ENCODE peak calls at places on chromosome 19, in nine cellular contexts. I is endodermal cell, S is fibroblast of lung, W is IMR-90, V is HepG2, X is Karpas-422, H is PC-3, T is SK-N-MC, K is K562. F is an unnamed sample.

GRCh38 chr19:7224205-7224833 is 69.9 kb downstream of the INSR start:
- DNase-seq in X (no peak), T (no peak), I (no peak), V (peak), S (peak), H (peak), W (peak), K (no peak), F (no peak)

GRCh38 chr19:7191946-7192691 is 102.1 kb downstream of the INSR start:
- DNase-seq in K (no peak), X (no peak), W (no peak), S (no peak), V (no peak), H (no peak), I (no peak), T (no peak), F (no peak)

GRCh38 chr19:56076413-56076998 is 44.6 kb downstream of the ZNF787 start:
- DNase-seq in W (peak), S (peak), I (peak), T (no peak), H (peak), K (peak), X (peak), V (peak), F (peak)

GRCh38 chr19:50417138-50417849 is 1.4 kb upstream of the SPIB start:
- DNase-seq in X (peak), I (no peak), T (no peak), S (no peak), K (no peak), V (no peak), W (no peak), H (peak), F (no peak)

GRCh38 chr19:7004313-7004931 is 16.8 kb downstream of the MBD3L2B start:
- DNase-seq in V (peak), X (peak), T (no peak), K (peak), S (peak), W (peak), H (peak), I (peak), F (peak)

GRCh38 chr19:53908106-53908932 is 759 bp upstream of the CACNG7 start:
- DNase-seq in H (peak), I (peak), V (no peak), W (peak), K (peak), T (no peak), S (peak), X (peak), F (peak)

GRCh38 chr19:28881616-28882015 is 331.3 kb downstream of the UQCRFS1 start:
- DNase-seq in K (no peak), T (no peak), S (no peak), W (no peak), H (no peak), X (peak), I (peak), V (no peak), F (no peak)

GRCh38 chr19:5128932-5129389 is 160.0 kb downstream of the KDM4B start:
- DNase-seq in T (no peak), H (no peak), V (no peak), S (peak), K (no peak), X (peak), I (peak), W (no peak), F (no peak)

DNA sequence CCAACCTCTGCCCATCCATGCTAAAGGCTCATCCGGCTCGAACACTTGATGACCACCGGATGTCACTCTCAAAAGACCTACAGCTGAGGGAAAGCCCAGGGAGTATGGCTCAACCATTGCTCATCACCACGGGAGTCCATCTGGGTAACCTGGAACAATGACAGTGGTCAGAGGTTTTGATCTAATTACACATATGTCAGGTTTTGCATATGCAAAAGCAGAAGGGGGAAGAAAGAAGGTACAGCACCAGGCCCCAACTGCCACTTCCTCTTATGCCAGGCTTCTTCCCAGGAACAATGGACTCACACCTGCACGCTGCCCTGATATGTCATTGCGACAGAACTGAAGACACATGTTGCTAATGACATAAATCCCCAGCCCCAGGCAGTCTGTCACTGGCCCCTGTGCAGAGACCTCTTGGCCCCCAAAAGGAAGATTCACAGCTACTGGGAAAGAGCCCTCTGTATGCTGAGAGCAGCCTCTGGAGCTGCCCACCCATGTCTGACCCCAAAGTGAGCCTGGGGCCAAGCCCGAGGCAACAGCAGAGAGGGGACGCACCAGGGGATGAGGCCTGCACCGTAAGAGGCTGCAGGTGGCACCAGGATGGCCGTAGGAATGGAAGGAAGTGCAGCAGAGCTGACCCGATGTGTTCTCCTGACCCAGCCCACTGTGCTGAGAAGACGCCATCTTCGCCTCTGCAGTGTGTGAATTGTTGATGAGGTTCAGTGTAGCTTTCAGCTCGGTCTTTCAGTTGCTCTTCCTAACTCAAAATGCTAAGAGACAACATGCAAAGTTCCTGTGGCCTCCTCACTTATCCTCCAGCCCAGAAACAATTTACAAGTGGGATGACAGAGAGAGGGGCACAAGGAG is 26.3 kb downstream of the EPS15L1 start:
- DNase-seq in W (peak), K (no peak), I (no peak), V (peak), T (no peak), X (peak), S (peak), H (peak), F (no peak)
- H3K4me3 ChIP-seq in W (no peak), K (no peak), I (no peak), V (no peak), T (no peak), X (peak), S (no peak), H (no peak), F (no peak)

DNA sequence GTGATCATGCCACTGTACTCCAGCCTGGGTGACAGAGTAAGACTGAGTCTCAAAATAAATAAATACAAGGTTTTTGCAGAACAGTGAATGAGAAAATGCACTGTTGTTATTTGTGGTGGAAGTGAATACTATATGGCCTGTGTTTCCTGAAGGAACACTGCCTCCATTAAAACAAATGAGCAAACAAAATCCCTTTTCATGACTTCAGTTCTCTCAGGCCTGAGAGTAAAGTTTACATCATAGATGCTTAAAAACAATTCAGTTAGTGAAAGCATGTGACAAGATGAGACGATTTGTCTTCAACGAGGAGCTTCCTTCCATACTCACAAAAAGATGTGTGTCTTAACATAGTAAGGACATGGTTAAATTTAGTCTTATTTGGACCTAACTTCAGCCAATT is 14.4 kb downstream of the SPINT2 start:
- DNase-seq in I (no peak), T (no peak), V (no peak), X (no peak), K (no peak), W (no peak), S (no peak), H (no peak), F (no peak)
- H3K9ac ChIP-seq in I (no peak), T (no peak), V (no peak), X (no peak), K (no peak), W (no peak), S (no peak), H (no peak), F (peak)

DNA sequence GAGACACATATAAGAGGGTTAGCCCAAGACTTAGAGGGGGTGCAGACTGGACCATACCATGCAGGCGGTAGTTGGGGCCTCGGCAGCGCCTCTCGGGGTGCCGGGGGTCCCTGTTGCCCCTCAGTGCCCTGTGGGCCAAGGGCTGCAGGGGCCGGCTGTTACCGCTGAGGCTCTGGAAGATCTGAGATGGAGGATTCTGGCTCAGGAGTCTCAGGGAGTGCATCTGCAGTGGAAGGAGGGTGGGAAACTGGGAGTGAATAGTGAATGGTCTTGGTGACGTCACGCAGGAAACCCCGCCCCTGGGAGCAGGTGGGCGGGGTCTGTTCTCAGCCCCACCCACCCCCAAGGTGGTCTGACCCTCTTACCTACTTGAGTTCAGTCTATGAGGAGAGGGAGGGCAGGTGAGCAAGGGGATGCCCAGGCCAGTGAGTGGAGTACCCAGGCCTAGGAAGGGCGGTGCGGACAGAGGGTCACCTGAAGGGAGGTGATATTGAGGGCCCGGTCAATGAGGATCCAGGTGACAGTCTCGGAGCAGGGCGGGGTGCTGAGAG is 1.7 kb upstream of the DBP start:
- DNase-seq in K (peak), X (no peak), I (peak), W (no peak), H (no peak), V (no peak), S (no peak), T (no peak), F (no peak)
- H3K4me3 ChIP-seq in K (peak), X (peak), I (no peak), W (no peak), H (no peak), V (no peak), S (no peak), T (no peak), F (peak)

GRCh38 chr19:17580470-17581000 is 25.1 kb downstream of the COLGALT1 start:
- DNase-seq in S (no peak), K (no peak), H (no peak), V (no peak), T (no peak), W (no peak), I (no peak), X (no peak), F (no peak)

GRCh38 chr19:17577698-17578097 is 22.2 kb downstream of the COLGALT1 start:
- DNase-seq in I (no peak), W (no peak), K (no peak), V (no peak), X (no peak), S (no peak), H (no peak), T (no peak), F (no peak)

GRCh38 chr19:17579523-17580244 is 24.2 kb downstream of the COLGALT1 start:
- DNase-seq in V (no peak), T (no peak), H (peak), X (peak), W (peak), S (peak), I (peak), K (peak), F (peak)

GRCh38 chr19:17575871-17576757 is 20.7 kb downstream of the COLGALT1 start:
- DNase-seq in V (no peak), T (no peak), S (no peak), H (no peak), I (no peak), K (peak), X (peak), W (no peak), F (no peak)

DNA sequence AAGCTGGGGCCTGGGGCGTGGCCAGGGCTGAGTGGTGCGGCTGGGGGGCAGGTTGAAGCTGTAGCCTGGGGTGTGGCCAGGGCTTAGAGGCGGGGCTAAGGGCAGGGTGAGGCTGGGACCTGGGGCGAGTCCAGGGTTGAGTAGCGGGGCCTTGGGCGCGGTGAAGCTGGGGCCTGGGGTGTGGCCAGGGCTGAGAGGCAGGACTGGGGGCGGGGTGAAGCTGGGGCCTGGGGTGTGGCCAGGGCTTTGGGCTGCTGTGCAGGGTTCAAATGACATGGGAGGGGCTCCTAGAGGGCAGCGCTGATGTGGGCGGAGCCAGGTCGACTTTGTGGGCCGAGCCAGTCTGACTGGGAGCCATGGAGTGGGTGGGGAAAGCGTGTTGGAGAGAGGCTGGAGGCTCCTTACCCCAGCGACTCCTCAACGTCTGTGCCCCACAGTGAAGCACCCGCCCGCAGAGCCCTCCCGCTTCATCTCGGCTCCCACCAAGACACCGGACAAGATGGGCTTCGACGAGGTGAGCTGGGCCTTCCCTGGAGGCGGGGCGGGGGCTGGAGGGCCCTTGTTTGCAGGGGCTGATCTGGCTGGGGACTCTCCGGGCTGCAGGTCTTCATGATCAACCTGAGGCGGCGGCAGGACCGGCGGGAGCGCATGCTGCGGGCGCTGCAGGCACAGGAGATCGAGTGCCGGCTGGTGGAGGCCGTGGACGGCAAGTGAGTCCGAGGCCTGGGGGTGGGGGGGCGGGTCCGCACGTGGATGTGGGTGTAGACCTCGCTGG is 21.5 kb downstream of the COLGALT1 start:
- DNase-seq in S (peak), W (no peak), I (peak), H (no peak), X (peak), V (no peak), T (peak), K (peak), F (peak)
- H3K9ac ChIP-seq in S (no peak), W (no peak), I (no peak), H (no peak), X (no peak), V (no peak), T (no peak), K (peak), F (no peak)

GRCh38 chr19:27796540-27796939 is 1416.4 kb downstream of the UQCRFS1 start:
- DNase-seq in K (no peak), T (no peak), V (no peak), X (no peak), I (no peak), H (no peak), S (no peak), W (no peak), F (no peak)

GRCh38 chr19:27793644-27794443 is 1419.1 kb downstream of the UQCRFS1 start:
- DNase-seq in V (peak), S (peak), I (peak), H (peak), K (peak), X (peak), W (peak), T (peak), F (peak)

GRCh38 chr19:27796073-27796472 is 1416.9 kb downstream of the UQCRFS1 start:
- DNase-seq in X (no peak), W (no peak), V (no peak), H (no peak), K (no peak), I (no peak), S (no peak), T (no peak), F (no peak)

GRCh38 chr19:27794444-27795042 is 1418.4 kb downstream of the UQCRFS1 start:
- DNase-seq in I (peak), H (peak), X (peak), K (peak), W (peak), S (peak), T (no peak), V (peak), F (peak)

GRCh38 chr19:27795369-27795768 is 1417.6 kb downstream of the UQCRFS1 start:
- DNase-seq in S (no peak), H (no peak), T (no peak), W (no peak), X (no peak), V (no peak), I (no peak), K (no peak), F (no peak)
- H3K4me3 ChIP-seq in S (peak), H (peak), T (no peak), W (no peak), X (peak), V (peak), I (no peak), K (peak), F (peak)

GRCh38 chr19:14155371-14155770 is 19.0 kb upstream of the ASF1B start:
- DNase-seq in K (no peak), W (no peak), T (no peak), I (no peak), H (no peak), S (no peak), V (no peak), X (no peak), F (no peak)
- H3K9ac ChIP-seq in K (no peak), W (no peak), T (no peak), I (no peak), H (no peak), S (no peak), V (no peak), X (no peak), F (no peak)

F was measured in adipocyte.